ENCODE peak calls at places on chromosomes 6 and 20, in four cellular contexts. P, I, U and T are unnamed samples.

GRCh38 chr6:168133186-168133585 is 54.2 kb upstream of the FRMD1 start:
- DNase-seq in P (no peak), I (no peak), U (no peak), T (no peak)

GRCh38 chr20:38880952-38881735 is 45.1 kb upstream of the FAM83D start:
- DNase-seq in P (no peak), I (no peak), U (no peak), T (no peak)

GRCh38 chr20:64112691-64113443 is 5.5 kb upstream of the NPBWR2 start:
- DNase-seq in P (no peak), I (no peak), U (no peak), T (no peak)

GRCh38 chr6:136959471-136959891 is 37.4 kb downstream of the SLC35D3 start:
- DNase-seq in P (no peak), I (no peak), U (no peak), T (no peak)

GRCh38 chr6:125346926-125347563 is 45.3 kb upstream of the HDDC2 start:
- DNase-seq in P (no peak), I (no peak), U (no peak), T (no peak)

GRCh38 chr6:155316419-155316818 is 2.1 kb upstream of the TFB1M start:
- DNase-seq in P (no peak), I (no peak), U (no peak), T (no peak)

GRCh38 chr20:57075181-57075580 is 191.3 kb downstream of the BMP7 start:
- DNase-seq in P (no peak), I (no peak), U (no peak), T (no peak)

GRCh38 chr6:163342571-163343539 is 71.7 kb upstream of the QKI start:
- DNase-seq in P (no peak), I (no peak), U (no peak), T (no peak)

GRCh38 chr6:148464319-148465010 is 121.8 kb downstream of the SASH1 start:
- DNase-seq in P (peak), I (peak), U (peak), T (peak)

GRCh38 chr20:59006864-59007757 is at the start of gene CTSZ:
- DNase-seq in P (peak), I (no peak), U (no peak), T (no peak)

GRCh38 chr6:166076625-166077024 is 91.0 kb downstream of the TBXT start:
- DNase-seq in P (no peak), I (no peak), U (no peak), T (no peak)

GRCh38 chr6:143955971-143956370 is 52.1 kb downstream of the PLAGL1 start:
- DNase-seq in P (no peak), I (no peak), U (no peak), T (no peak)

GRCh38 chr6:142130814-142131213 is 1.9 kb upstream of the GJE1 start:
- DNase-seq in P (no peak), I (no peak), U (no peak), T (no peak)

GRCh38 chr20:51869002-51869401 is 66.7 kb upstream of the SALL4 start:
- DNase-seq in P (no peak), I (no peak), U (no peak), T (no peak)

GRCh38 chr20:38094968-38095689 is 61.6 kb downstream of the RPRD1B start:
- DNase-seq in P (no peak), I (no peak), U (no peak), T (no peak)

GRCh38 chr6:50271266-50271665 is 221.5 kb upstream of the DEFB112 start:
- DNase-seq in P (no peak), I (no peak), U (no peak), T (no peak)

GRCh38 chr6:46507426-46507825 is 16.2 kb upstream of the RCAN2 start:
- DNase-seq in P (no peak), I (no peak), U (no peak), T (no peak)

GRCh38 chr6:42128460-42129359 is 13.7 kb downstream of the C6orf132 start:
- DNase-seq in P (peak), I (no peak), U (no peak), T (no peak)

GRCh38 chr6:137240168-137240567 is 21.0 kb upstream of the IFNGR1 start:
- DNase-seq in P (no peak), I (peak), U (no peak), T (no peak)

GRCh38 chr6:25242567-25242966 is 36.6 kb upstream of the CARMIL1 start:
- DNase-seq in P (no peak), I (no peak), U (no peak), T (no peak)

GRCh38 chr6:118712955-118713354 is 61.6 kb upstream of the CEP85L start:
- DNase-seq in P (no peak), I (no peak), U (no peak), T (no peak)

GRCh38 chr20:1841554-1842140 is 53.6 kb upstream of the SIRPA start:
- DNase-seq in P (no peak), I (no peak), U (no peak), T (no peak)

GRCh38 chr6:46220351-46221220 is 49.8 kb upstream of the ENPP5 start:
- DNase-seq in P (no peak), I (no peak), U (no peak), T (no peak)

GRCh38 chr20:53343433-53343832 is 250.2 kb downstream of the ZNF217 start:
- DNase-seq in P (no peak), I (no peak), U (no peak), T (no peak)

GRCh38 chr20:11452326-11452725 is 465.4 kb upstream of the BTBD3 start:
- DNase-seq in P (no peak), I (no peak), U (no peak), T (no peak)

GRCh38 chr6:137625808-137626207 is 131.6 kb upstream of the OLIG3 start:
- DNase-seq in P (peak), I (no peak), U (no peak), T (no peak)

GRCh38 chr20:21615617-21616080 is 89.8 kb upstream of the PAX1 start:
- DNase-seq in P (peak), I (peak), U (peak), T (peak)

GRCh38 chr6:9388596-9388995 is 953.3 kb upstream of the SLC35B3 start:
- DNase-seq in P (no peak), I (no peak), U (no peak), T (no peak)

GRCh38 chr6:1175877-1176276 is 136.0 kb upstream of the FOXQ1 start:
- DNase-seq in P (no peak), I (no peak), U (no peak), T (no peak)

GRCh38 chr6:56552212-56553130 is 90.2 kb downstream of the DST start:
- DNase-seq in P (no peak), I (no peak), U (no peak), T (no peak)

GRCh38 chr6:40755749-40756452 is 168.7 kb upstream of the LRFN2 start:
- DNase-seq in P (no peak), I (no peak), U (no peak), T (no peak)

GRCh38 chr6:138465007-138465645 is 34.2 kb downstream of the NHSL1 start:
- DNase-seq in P (no peak), I (peak), U (peak), T (peak)

GRCh38 chr6:10140824-10141223 is 274.1 kb downstream of the TFAP2A start:
- DNase-seq in P (no peak), I (no peak), U (no peak), T (no peak)

GRCh38 chr6:139594333-139594965 is 220.0 kb upstream of the CITED2 start:
- DNase-seq in P (no peak), I (no peak), U (no peak), T (no peak)

GRCh38 chr6:139595183-139595582 is 220.7 kb upstream of the CITED2 start:
- DNase-seq in P (no peak), I (no peak), U (no peak), T (no peak)

GRCh38 chr6:139597781-139598368 is 223.4 kb upstream of the CITED2 start:
- DNase-seq in P (no peak), I (peak), U (no peak), T (no peak)

GRCh38 chr6:139600313-139600712 is 225.9 kb upstream of the CITED2 start:
- DNase-seq in P (no peak), I (no peak), U (no peak), T (no peak)

DNA sequence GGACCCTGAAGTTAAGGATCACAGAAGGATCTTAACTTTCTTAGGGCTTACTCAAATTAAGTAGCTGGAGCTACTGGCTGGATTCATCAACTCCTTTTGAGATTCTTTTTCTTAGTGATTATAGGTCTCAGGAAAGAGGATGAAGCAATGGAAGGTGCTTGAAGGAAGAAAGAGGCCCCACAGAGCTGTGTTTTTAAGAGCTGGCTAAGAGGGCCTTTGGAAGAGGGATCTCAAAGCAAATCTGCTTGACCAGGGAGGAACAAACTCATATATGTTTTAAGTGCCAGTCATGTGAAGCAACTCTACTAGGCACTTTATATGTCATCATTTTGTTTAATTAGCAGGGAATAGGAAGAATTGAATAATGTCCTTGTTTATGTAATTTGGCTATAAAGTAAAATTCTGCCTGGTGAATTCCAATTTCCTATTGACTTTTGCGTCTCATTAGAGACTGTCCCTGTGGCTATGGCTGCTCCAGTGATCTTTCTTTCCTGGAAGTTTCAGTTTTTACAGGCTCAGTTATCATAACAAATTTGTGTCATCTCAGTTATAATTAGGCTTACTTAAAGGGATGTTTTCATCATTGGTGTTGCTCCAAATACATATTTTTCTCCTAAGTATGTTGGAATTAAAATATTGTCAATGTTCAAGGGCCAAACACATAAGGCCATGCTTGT is 222.8 kb upstream of the CITED2 start:
- DNase-seq in P (no peak), I (no peak), U (no peak), T (no peak)
- TF ChIP-seq TCF7L2 in P (no peak), I (no peak), U (no peak), T (no peak)

GRCh38 chr20:62741701-62742491 is 33.3 kb downstream of the NTSR1 start:
- DNase-seq in P (no peak), I (no peak), U (no peak), T (no peak)
- H3K27ac ChIP-seq in P (no peak), I (no peak), U (peak), T (peak)

GRCh38 chr20:17449039-17449438 is 82.1 kb downstream of the BFSP1 start:
- DNase-seq in P (peak), I (no peak), U (no peak), T (no peak)
- TF ChIP-seq POLR2AphosphoS5 in P (no peak), I (no peak), U (no peak), T (no peak)

GRCh38 chr6:113402541-113402940 is 454.6 kb upstream of the MARCKS start:
- DNase-seq in P (no peak), I (no peak), U (no peak), T (no peak)
- TF ChIP-seq TCF7L2 in P (no peak), I (no peak), U (no peak), T (no peak)

DNA sequence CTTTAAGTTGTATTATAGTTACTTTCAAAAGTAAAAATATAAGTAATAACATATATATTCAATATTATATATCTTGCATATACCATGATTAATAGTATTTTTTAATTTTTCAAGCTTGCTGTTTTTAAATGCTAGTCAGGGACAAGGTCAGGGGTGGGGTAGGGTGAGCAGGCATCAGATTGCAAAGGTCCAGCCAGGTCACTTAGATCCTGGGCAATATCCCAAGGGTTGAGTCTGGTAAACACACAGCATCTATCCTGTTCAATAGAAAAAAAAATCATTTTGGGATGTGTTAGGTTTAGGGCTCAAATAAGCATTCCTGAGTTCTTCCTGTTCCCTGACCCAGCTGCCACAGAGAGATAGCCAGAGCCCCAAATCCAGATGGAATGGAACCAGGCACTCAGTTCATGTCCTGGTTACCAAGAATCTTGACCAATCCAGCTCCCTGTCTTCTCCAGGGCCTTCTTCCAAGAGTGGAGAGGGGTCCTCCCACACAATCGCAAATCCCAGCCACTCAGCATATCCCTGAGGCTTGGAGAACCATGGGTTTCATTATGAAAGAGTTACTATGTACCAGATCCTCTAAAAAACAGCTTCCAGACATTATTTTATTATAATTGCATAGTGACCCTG is 134.9 kb upstream of the TOP1 start:
- DNase-seq in P (no peak), I (no peak), U (no peak), T (no peak)
- H3K27ac ChIP-seq in P (no peak), I (no peak), U (no peak), T (no peak)

GRCh38 chr20:19757487-19757972 is 528 bp upstream of the RIN2 start:
- DNase-seq in P (no peak), I (peak), U (no peak), T (no peak)

GRCh38 chr20:19756756-19757486 is 1.1 kb upstream of the RIN2 start:
- DNase-seq in P (no peak), I (no peak), U (no peak), T (no peak)

GRCh38 chr20:19757973-19758887 is at the start of gene RIN2:
- DNase-seq in P (no peak), I (peak), U (peak), T (peak)

GRCh38 chr20:19760371-19760721 is 2.3 kb downstream of the RIN2 start:
- DNase-seq in P (no peak), I (no peak), U (no peak), T (no peak)

GRCh38 chr20:19758888-19759331 is 852 bp downstream of the RIN2 start:
- DNase-seq in P (no peak), I (peak), U (no peak), T (no peak)
- TF ChIP-seq POLR2AphosphoS5 in P (no peak), I (no peak), U (no peak), T (no peak)

GRCh38 chr6:87763901-87764300 is 61.9 kb upstream of the AKIRIN2 start:
- DNase-seq in P (no peak), I (no peak), U (no peak), T (no peak)
- TF ChIP-seq TCF7L2 in P (no peak), I (no peak), U (no peak), T (no peak)

DNA sequence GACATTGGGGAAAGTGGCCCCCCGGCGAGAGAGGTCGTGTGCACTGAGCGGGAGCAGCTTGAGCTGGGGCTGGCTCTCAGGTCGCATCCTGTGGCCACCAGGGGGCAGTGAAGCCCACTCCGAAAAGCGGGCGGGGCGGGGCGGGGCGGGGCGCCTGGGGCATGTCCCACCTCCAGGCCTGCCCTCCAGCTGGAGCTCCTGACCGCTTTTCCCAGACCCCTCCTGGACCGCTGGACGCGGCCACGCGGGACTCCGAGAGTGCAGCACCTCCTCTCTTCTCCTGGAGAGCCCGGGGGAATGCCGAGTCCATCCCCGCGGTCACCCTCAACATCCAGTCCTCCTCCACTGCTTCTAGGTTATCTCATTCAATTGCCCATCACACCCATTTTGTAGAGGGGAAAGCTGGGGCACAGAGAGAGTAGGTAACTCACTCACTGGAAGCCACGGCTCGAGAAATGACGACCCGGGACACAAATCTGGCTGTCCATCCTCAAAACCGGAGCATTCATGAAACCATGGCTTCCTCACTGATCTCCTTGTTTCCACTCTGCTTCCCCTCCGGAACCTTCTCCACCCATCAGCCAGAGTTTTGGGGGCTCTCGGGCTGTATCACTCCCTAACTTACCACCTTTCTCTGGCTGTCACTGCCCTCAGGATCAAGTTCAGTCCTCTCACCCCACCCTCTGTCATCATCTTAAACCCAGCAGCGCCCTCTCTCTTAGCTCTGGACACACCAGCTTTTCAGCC is 24.1 kb downstream of the COX4I2 start:
- DNase-seq in P (peak), I (peak), U (peak), T (peak)
- H3K27ac ChIP-seq in P (peak), I (peak), U (peak), T (peak)